ENCODE peak calls at places on chromosomes 5 and 9, in seven cellular contexts. One of them, this sample, is unnamed.

GRCh38 chr9:99105152-99106043 is 485 bp downstream of the TGFBR1 start:
- DNase-seq in HTR-8/SVneo: peak; percentile 54
- DNase-seq in left cardiac atrium: peak; percentile 87
- DNase-seq in NCI-H2029: no peak
- DNase-seq in SW480: peak; percentile 55
- DNase-seq in aorta: peak; percentile 91
- DNase-seq in NCI-H1048: no peak
- DNase-seq in this sample: peak; percentile 71

GRCh38 chr9:133428579-133429215 is 6.5 kb downstream of the ADAMTS13 start:
- DNase-seq in HTR-8/SVneo: peak; percentile 48
- DNase-seq in left cardiac atrium: no peak
- DNase-seq in NCI-H2029: no peak
- DNase-seq in SW480: peak; percentile 52
- DNase-seq in aorta: no peak
- DNase-seq in NCI-H1048: no peak
- DNase-seq in this sample: no peak

GRCh38 chr9:127117801-127118200 is 4.6 kb downstream of the ANGPTL2 start:
- DNase-seq in HTR-8/SVneo: no peak
- DNase-seq in left cardiac atrium: no peak
- DNase-seq in NCI-H2029: no peak
- DNase-seq in SW480: no peak
- DNase-seq in aorta: no peak
- DNase-seq in NCI-H1048: no peak
- DNase-seq in this sample: no peak

GRCh38 chr5:72009280-72009679 is 98.0 kb upstream of the MAP1B start:
- DNase-seq in HTR-8/SVneo: no peak
- DNase-seq in left cardiac atrium: no peak
- DNase-seq in NCI-H2029: no peak
- DNase-seq in SW480: no peak
- DNase-seq in aorta: no peak
- DNase-seq in NCI-H1048: no peak
- DNase-seq in this sample: peak; percentile 35

GRCh38 chr5:159095882-159096554 is 3.7 kb downstream of the EBF1 start:
- DNase-seq in HTR-8/SVneo: no peak
- DNase-seq in left cardiac atrium: no peak
- DNase-seq in NCI-H2029: no peak
- DNase-seq in SW480: no peak
- DNase-seq in aorta: peak; percentile 45
- DNase-seq in NCI-H1048: no peak
- DNase-seq in this sample: no peak

GRCh38 chr9:34049630-34050384 is 1.1 kb upstream of the UBAP2 start:
- DNase-seq in HTR-8/SVneo: no peak
- DNase-seq in left cardiac atrium: no peak
- DNase-seq in NCI-H2029: peak; percentile 18
- DNase-seq in SW480: no peak
- DNase-seq in aorta: no peak
- DNase-seq in NCI-H1048: no peak
- DNase-seq in this sample: no peak

GRCh38 chr5:95261369-95262175 is 23.3 kb downstream of the MCTP1 start:
- DNase-seq in HTR-8/SVneo: peak; percentile 17
- DNase-seq in left cardiac atrium: no peak
- DNase-seq in NCI-H2029: no peak
- DNase-seq in SW480: peak; percentile 64
- DNase-seq in aorta: no peak
- DNase-seq in NCI-H1048: no peak
- DNase-seq in this sample: peak; percentile 14

GRCh38 chr5:32692066-32692746 is 18.9 kb upstream of the NPR3 start:
- DNase-seq in HTR-8/SVneo: peak; percentile 54
- DNase-seq in left cardiac atrium: no peak
- DNase-seq in NCI-H2029: no peak
- DNase-seq in SW480: no peak
- DNase-seq in aorta: no peak
- DNase-seq in NCI-H1048: no peak
- DNase-seq in this sample: no peak

GRCh38 chr5:32076699-32077695 is 97.1 kb downstream of the GOLPH3 start:
- DNase-seq in HTR-8/SVneo: peak; percentile 80
- DNase-seq in left cardiac atrium: peak; percentile 51
- DNase-seq in NCI-H2029: no peak
- DNase-seq in SW480: peak; percentile 46
- DNase-seq in aorta: no peak
- DNase-seq in NCI-H1048: no peak
- DNase-seq in this sample: peak; percentile 22

GRCh38 chr5:36744678-36745659 is 131.6 kb upstream of the NIPBL start:
- DNase-seq in HTR-8/SVneo: peak; percentile 93
- DNase-seq in left cardiac atrium: peak; percentile 69
- DNase-seq in NCI-H2029: peak; percentile 89
- DNase-seq in SW480: peak; percentile 80
- DNase-seq in aorta: peak; percentile 69
- DNase-seq in NCI-H1048: peak; percentile 79
- DNase-seq in this sample: peak; percentile 88

This sample was measured in small intestine.